ENCODE peak calls at places on chromosomes 5 and 9, in seven cellular contexts. G, J, R, U, O, I and A are unnamed samples.

GRCh38 chr5:10857333-10857723 is 96.3 kb upstream of the DAP start:
- DNase-seq in U (no peak), I (no peak), R (no peak), G (no peak), J (no peak), O (no peak), A (no peak)

GRCh38 chr5:72598461-72599433 is 91.5 kb upstream of the ZNF366 start:
- DNase-seq in G (no peak), U (no peak), O (no peak), I (no peak), R (no peak), J (no peak), A (no peak)

GRCh38 chr5:135386886-135387628 is 12.0 kb downstream of the MACROH2A1 start:
- DNase-seq in R (no peak), O (no peak), U (no peak), I (no peak), G (no peak), J (peak; percentile 77), A (no peak)

GRCh38 chr9:92512622-92513021 is 23.2 kb downstream of the ECM2 start:
- DNase-seq in J (no peak), G (no peak), R (no peak), I (no peak), U (no peak), O (no peak), A (no peak)

GRCh38 chr9:99511723-99512122 is 289.6 kb downstream of the SEC61B start:
- DNase-seq in I (no peak), U (no peak), O (no peak), J (no peak), R (no peak), G (no peak), A (no peak)

GRCh38 chr9:79977510-79978197 is 405.9 kb downstream of the TLE4 start:
- DNase-seq in R (no peak), G (no peak), I (no peak), U (no peak), J (no peak), O (no peak), A (no peak)

GRCh38 chr5:181084631-181085195 is 44.6 kb downstream of the BTNL9 start:
- DNase-seq in G (no peak), O (no peak), I (no peak), J (no peak), U (no peak), R (no peak), A (no peak)

GRCh38 chr5:92527311-92528078 is 1053.5 kb downstream of the NR2F1-AS1 start:
- DNase-seq in G (no peak), J (no peak), I (no peak), R (no peak), U (no peak), O (no peak), A (no peak)

GRCh38 chr9:5643005-5643624 is 14.2 kb downstream of the RIC1 start:
- DNase-seq in R (no peak), U (no peak), J (no peak), G (no peak), O (no peak), I (no peak), A (no peak)

GRCh38 chr9:126637002-126637849 is 23.5 kb downstream of the LMX1B start:
- DNase-seq in G (no peak), I (no peak), O (no peak), J (no peak), R (peak; percentile 73), U (no peak), A (no peak)

GRCh38 chr9:136666364-136667216 is 3.9 kb downstream of the EGFL7 start:
- DNase-seq in U (no peak), O (no peak), G (no peak), R (no peak), I (no peak), J (no peak), A (no peak)